ENCODE peak calls at places on chromosomes 1 and 21, in five cellular contexts. W is GM12865, L is psoas muscle, X is choroid plexus epithelial cell, M is sigmoid colon. N is an unnamed sample.

GRCh38 chr1:44819594-44820327 is 11.4 kb downstream of the BTBD19 start:
- DNase-seq in W (peak; percentile 97), L (peak; percentile 81), X (peak; percentile 94), M (peak; percentile 92), N (peak; percentile 97)

GRCh38 chr1:183027791-183028190 is 4.6 kb downstream of the LAMC1 start:
- DNase-seq in W (peak; percentile 41), L (no peak), X (no peak), M (no peak), N (no peak)

GRCh38 chr21:43748622-43749021 is 27.5 kb downstream of the CSTB start:
- DNase-seq in W (no peak), L (no peak), X (no peak), M (no peak), N (no peak)

GRCh38 chr1:26336477-26337205 is 17.3 kb downstream of the CRYBG2 start:
- DNase-seq in W (peak; percentile 77), L (peak; percentile 63), X (peak; percentile 23), M (no peak), N (no peak)

GRCh38 chr1:224114787-224115175 is 870 bp downstream of the FBXO28 start:
- DNase-seq in W (no peak), L (no peak), X (peak; percentile 14), M (no peak), N (no peak)

GRCh38 chr1:233183226-233184020 is 112.1 kb downstream of the PCNX2 start:
- DNase-seq in W (no peak), L (no peak), X (peak; percentile 72), M (no peak), N (peak; percentile 44)

GRCh38 chr21:46221664-46222435 is 6.7 kb downstream of the LSS start:
- DNase-seq in W (no peak), L (no peak), X (no peak), M (peak; percentile 55), N (no peak)

GRCh38 chr21:46000731-46001641 is 19.4 kb downstream of the COL6A1 start:
- DNase-seq in W (no peak), L (peak; percentile 19), X (no peak), M (peak; percentile 87), N (no peak)

GRCh38 chr1:228226956-228227791 is 19.3 kb downstream of the OBSCN start:
- DNase-seq in W (no peak), L (no peak), X (peak; percentile 22), M (no peak), N (no peak)

GRCh38 chr21:46518983-46519583 is 60.4 kb downstream of the DIP2A start:
- DNase-seq in W (no peak), L (no peak), X (peak; percentile 16), M (no peak), N (no peak)

GRCh38 chr1:96487404-96487803 is 234.2 kb upstream of the PTBP2 start:
- DNase-seq in W (no peak), L (no peak), X (no peak), M (no peak), N (peak; percentile 48)

GRCh38 chr1:84412316-84412942 is 14.1 kb downstream of the DNASE2B start:
- DNase-seq in W (no peak), L (peak; percentile 14), X (peak; percentile 91), M (no peak), N (peak; percentile 87)

GRCh38 chr21:31557421-31557955 is 102.0 kb upstream of the SOD1 start:
- DNase-seq in W (no peak), L (no peak), X (no peak), M (no peak), N (no peak)

GRCh38 chr21:15992171-15992570 is 262.4 kb downstream of the USP25 start:
- DNase-seq in W (no peak), L (no peak), X (peak; percentile 64), M (no peak), N (peak; percentile 57)

GRCh38 chr1:25875154-25875855 is at the start of gene PAQR7:
- DNase-seq in W (peak; percentile 83), L (peak; percentile 79), X (peak; percentile 62), M (peak; percentile 93), N (peak; percentile 75)

GRCh38 chr1:227429447-227430359 is 111.4 kb upstream of the CDC42BPA start:
- DNase-seq in W (no peak), L (peak; percentile 33), X (peak; percentile 56), M (no peak), N (peak; percentile 58)

GRCh38 chr21:36790616-36791015 is 91.7 kb downstream of the SIM2 start:
- DNase-seq in W (no peak), L (no peak), X (no peak), M (no peak), N (no peak)

GRCh38 chr21:16079830-16080229 is 350.0 kb downstream of the USP25 start:
- DNase-seq in W (no peak), L (no peak), X (peak; percentile 78), M (no peak), N (peak; percentile 37)

GRCh38 chr1:91725961-91726704 is 159.8 kb downstream of the TGFBR3 start:
- DNase-seq in W (no peak), L (peak; percentile 21), X (peak; percentile 92), M (peak; percentile 89), N (peak; percentile 84)

GRCh38 chr1:78536427-78536826 is 45.7 kb downstream of the PTGFR start:
- DNase-seq in W (no peak), L (no peak), X (peak; percentile 13), M (no peak), N (peak; percentile 19)

GRCh38 chr1:170010443-170010842 is 64.1 kb downstream of the KIFAP3 start:
- DNase-seq in W (peak; percentile 56), L (no peak), X (peak; percentile 78), M (no peak), N (peak; percentile 61)

GRCh38 chr1:58465825-58466617 is 80.5 kb downstream of the OMA1 start:
- DNase-seq in W (no peak), L (no peak), X (peak; percentile 18), M (no peak), N (peak; percentile 50)

GRCh38 chr1:66350001-66350547 is 183.9 kb upstream of the SGIP1 start:
- DNase-seq in W (peak; percentile 81), L (no peak), X (no peak), M (no peak), N (peak; percentile 55)

GRCh38 chr1:66351913-66352312 is 182.0 kb upstream of the SGIP1 start:
- DNase-seq in W (peak; percentile 84), L (no peak), X (no peak), M (no peak), N (no peak)

GRCh38 chr1:66352783-66353182 is 181.2 kb upstream of the SGIP1 start:
- DNase-seq in W (no peak), L (no peak), X (no peak), M (no peak), N (no peak)

GRCh38 chr1:66353207-66353606 is 180.7 kb upstream of the SGIP1 start:
- DNase-seq in W (no peak), L (no peak), X (no peak), M (no peak), N (no peak)

DNA sequence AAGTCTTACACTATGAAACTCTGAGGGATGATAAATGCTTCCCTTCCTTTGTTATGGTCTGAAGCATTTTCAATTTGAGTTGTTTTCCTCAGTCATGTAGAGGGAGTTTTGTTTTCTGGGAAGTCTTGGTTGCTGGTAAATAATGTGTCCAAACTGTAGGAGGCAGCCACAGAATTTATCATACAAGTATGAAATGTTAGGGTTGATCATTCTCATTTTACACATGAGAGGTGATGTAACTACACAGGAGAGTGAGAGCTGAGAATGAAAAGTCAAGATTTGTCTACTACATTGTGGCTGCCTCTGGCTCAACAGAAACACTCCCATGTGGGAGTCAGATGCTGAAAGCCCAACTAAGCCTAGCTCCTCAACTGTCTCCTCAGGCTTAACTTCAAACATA is 182.5 kb upstream of the SGIP1 start:
- DNase-seq in W (peak; percentile 69), L (no peak), X (peak; percentile 75), M (no peak), N (no peak)
- H3K4me3 ChIP-seq in W (peak overlapping the region; percentile 56), L (peak overlapping the region; percentile 31), X (no peak overlapping the region), M (no peak overlapping the region), N (no peak overlapping the region)

GRCh38 chr21:41932191-41932575 is 21.6 kb downstream of the C2CD2 start:
- DNase-seq in W (no peak), L (peak; percentile 38), X (peak; percentile 79), M (peak; percentile 62), N (peak; percentile 89)
- TF ChIP-seq CTCF in W (no peak), L (no peak), X (peak; percentile 59), M (no peak), N (peak; percentile 46)

GRCh38 chr1:171107257-171107940 is 16.7 kb downstream of the FMO3 start:
- DNase-seq in W (no peak), L (no peak), X (peak; percentile 44), M (no peak), N (no peak)
- H3K4me3 ChIP-seq in W (no peak overlapping the region), L (no peak overlapping the region), X (no peak overlapping the region), M (no peak overlapping the region), N (no peak overlapping the region)

DNA sequence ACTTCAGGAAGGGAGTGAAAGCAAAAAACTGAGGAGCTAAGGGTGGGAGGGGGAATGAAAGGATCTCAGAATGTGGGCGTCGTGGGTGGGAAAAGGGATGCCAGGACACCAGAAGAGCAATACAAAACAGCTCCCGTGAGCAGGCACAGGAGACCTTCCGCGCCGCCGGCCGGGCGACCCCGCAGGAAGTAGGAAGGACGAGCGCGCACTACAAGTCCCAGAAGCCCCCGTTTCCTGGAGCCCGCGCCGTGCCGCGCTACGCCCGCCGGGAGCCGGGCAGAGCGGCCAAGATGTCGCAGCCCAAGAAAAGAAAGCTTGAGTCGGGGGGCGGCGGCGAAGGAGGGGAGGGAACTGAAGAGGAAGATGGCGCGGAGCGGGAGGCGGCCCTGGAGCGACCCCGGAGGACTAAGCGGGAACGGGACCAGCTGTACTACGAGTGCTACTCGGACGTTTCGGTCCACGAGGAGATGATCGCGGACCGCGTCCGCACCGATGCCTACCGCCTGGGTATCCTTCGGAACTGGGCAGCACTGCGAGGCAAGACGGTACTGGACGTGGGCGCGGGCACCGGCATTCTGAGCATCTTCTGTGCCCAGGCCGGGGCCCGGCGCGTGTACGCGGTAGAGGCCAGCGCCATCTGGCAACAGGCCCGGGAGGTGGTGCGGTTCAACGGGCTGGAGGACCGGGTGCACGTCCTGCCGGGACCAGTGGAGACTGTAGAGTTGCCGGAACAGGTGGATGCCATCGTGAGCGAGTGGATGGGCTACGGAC is at the start of gene PRMT6:
- DNase-seq in W (peak; percentile 90), L (peak; percentile 78), X (peak; percentile 71), M (peak; percentile 92), N (peak; percentile 86)
- TF ChIP-seq CTCF in W (no peak), L (no peak), X (no peak), M (no peak), N (no peak)

DNA sequence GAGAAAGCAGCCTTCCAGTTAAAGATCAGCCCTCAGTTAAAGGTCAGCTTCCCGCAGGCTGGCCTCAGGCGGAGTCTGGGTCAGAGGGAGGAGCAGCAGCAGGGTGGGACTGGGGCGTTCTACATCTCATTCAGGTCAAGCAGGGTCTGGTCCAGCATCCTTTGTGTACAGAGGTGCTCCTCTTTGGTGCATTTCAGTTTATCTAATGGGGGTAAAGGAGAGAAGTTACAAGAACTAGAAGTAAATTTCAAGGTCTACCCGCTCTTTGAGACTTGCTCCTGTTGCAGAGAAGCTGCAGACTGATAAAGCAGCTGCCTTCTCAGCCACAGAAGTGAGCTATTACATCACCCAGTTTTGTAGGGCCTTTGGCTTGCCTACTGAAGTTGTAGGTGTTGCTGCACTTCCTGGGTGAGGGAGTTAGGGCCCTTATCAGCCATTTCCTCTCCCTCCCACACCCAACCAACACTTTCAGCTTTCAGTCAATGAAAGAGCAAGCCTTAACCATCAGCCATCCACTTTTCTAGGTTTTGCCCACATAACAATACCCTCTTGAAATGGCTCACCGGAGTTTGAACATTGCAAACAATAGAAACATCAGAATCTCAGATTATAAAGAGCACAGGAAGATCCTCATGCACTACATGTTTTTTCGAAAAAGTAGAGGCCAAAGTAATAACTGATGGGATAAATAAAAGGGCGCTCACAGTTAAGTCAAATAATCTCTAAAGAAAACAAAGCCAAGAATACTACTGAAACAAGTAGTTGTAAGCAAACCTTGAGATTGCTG is 2.8 kb upstream of the NUP210L start:
- DNase-seq in W (peak; percentile 88), L (no peak), X (peak; percentile 81), M (no peak), N (no peak)
- H3K4me3 ChIP-seq in W (no peak overlapping the region), L (no peak overlapping the region), X (no peak overlapping the region), M (no peak overlapping the region), N (no peak overlapping the region)

N was measured in astrocyte of the spinal cord.